ENCODE peak calls at places on chromosome 18, in seven cellular contexts. S is fibroblast of pulmonary artery, M is Right ventricle myocardium inferior, O is HuH-7, K is heart left ventricle, T is IMR-90, H is choroid plexus epithelial cell. Y is an unnamed sample.

GRCh38 chr18:70363861-70364260 is 75.0 kb downstream of the SOCS6 start:
- DNase-seq in S (peak), M (no peak), O (no peak), K (no peak), T (peak), H (peak), Y (no peak)

GRCh38 chr18:66616523-66616983 is 12.7 kb upstream of the CDH19 start:
- DNase-seq in S (peak), M (peak), O (no peak), K (no peak), T (no peak), H (peak), Y (peak)

GRCh38 chr18:48138660-48139426 is 208.4 kb upstream of the SMAD2 start:
- DNase-seq in S (no peak), M (no peak), O (no peak), K (no peak), T (no peak), H (no peak), Y (peak)

GRCh38 chr18:4004176-4004829 is 450.8 kb downstream of the DLGAP1 start:
- DNase-seq in S (no peak), M (no peak), O (no peak), K (no peak), T (peak), H (no peak), Y (no peak)

GRCh38 chr18:22731398-22731797 is 201.7 kb upstream of the RBBP8 start:
- DNase-seq in S (no peak), M (no peak), O (no peak), K (no peak), T (no peak), H (peak), Y (no peak)

GRCh38 chr18:65750421-65751144 is at the start of gene CDH7:
- DNase-seq in S (no peak), M (no peak), O (no peak), K (no peak), T (no peak), H (no peak), Y (no peak)

GRCh38 chr18:48751727-48752468 is 198.9 kb downstream of the SMAD7 start:
- DNase-seq in S (no peak), M (no peak), O (no peak), K (no peak), T (no peak), H (no peak), Y (no peak)

GRCh38 chr18:76369791-76370555 is 125.1 kb downstream of the ZNF516 start:
- DNase-seq in S (no peak), M (no peak), O (no peak), K (no peak), T (no peak), H (no peak), Y (no peak)

Y was measured in NCI-H1417 treated with DMSO at 0.1 percent for 48 hours.